ENCODE peak calls at places on chromosome 19, in four cellular contexts. L is NCI-H524, Z is C1 segment of cervical spinal cord, G is iris pigment epithelial cell. O is an unnamed sample.

GRCh38 chr19:50639121-50640112 is at the start of gene SYT3:
- DNase-seq in Z (peak), G (peak), L (peak), O (peak)

GRCh38 chr19:55304980-55305379 is 20.2 kb downstream of the TMEM150B start:
- DNase-seq in Z (no peak), G (no peak), L (no peak), O (no peak)

GRCh38 chr19:3443840-3444694 is 36.3 kb downstream of the SMIM24 start:
- DNase-seq in G (peak), Z (peak), L (no peak), O (no peak)

GRCh38 chr19:51702754-51703654 is 9.9 kb downstream of the SPACA6 start:
- DNase-seq in L (no peak), Z (peak), G (no peak), O (no peak)

GRCh38 chr19:55369651-55370304 is 485 bp downstream of the IL11 start:
- DNase-seq in G (peak), Z (no peak), L (peak), O (peak)

GRCh38 chr19:54549224-54549623 is 24.4 kb upstream of the LILRA2 start:
- DNase-seq in Z (no peak), L (no peak), G (no peak), O (no peak)

GRCh38 chr19:48975947-48976847 is 11.1 kb downstream of the FTL start:
- DNase-seq in G (no peak), Z (no peak), L (peak), O (peak)

GRCh38 chr19:49475995-49476880 is 2.2 kb downstream of the FLT3LG start:
- DNase-seq in G (peak), L (peak), Z (peak), O (no peak)

GRCh38 chr19:4090351-4091220 is 23.9 kb upstream of the ZBTB7A start:
- DNase-seq in L (no peak), Z (no peak), G (no peak), O (no peak)

GRCh38 chr19:35293733-35294309 is 1.9 kb downstream of the MAG start:
- DNase-seq in L (no peak), Z (no peak), G (no peak), O (no peak)

GRCh38 chr19:2353159-2353894 is 6.7 kb upstream of the TMPRSS9 start:
- DNase-seq in G (no peak), Z (no peak), L (no peak), O (no peak)

GRCh38 chr19:2150794-2151338 is 500 bp downstream of the AP3D1 start:
- DNase-seq in L (no peak), G (no peak), Z (peak), O (no peak)

GRCh38 chr19:41416194-41416674 is 10.9 kb downstream of the B3GNT8 start:
- DNase-seq in G (no peak), L (no peak), Z (no peak), O (no peak)

GRCh38 chr19:55276720-55277430 is 3.0 kb downstream of the HSPBP1 start:
- DNase-seq in Z (no peak), G (no peak), L (no peak), O (no peak)